ENCODE peak calls at places on chromosomes 4 and X, in four cellular contexts. L, G, K and N are unnamed samples.

GRCh38 chrX:133674726-133675470 is 259.6 kb upstream of the GPC4 start:
- DNase-seq in L (no peak), G (peak; percentile 33), K (no peak), N (no peak)

GRCh38 chr4:25585901-25586523 is 69.6 kb upstream of the SLC34A2 start:
- DNase-seq in L (no peak), G (no peak), K (no peak), N (no peak)

GRCh38 chrX:67604979-67605703 is 61.3 kb downstream of the AR start:
- DNase-seq in L (no peak), G (no peak), K (no peak), N (no peak)

GRCh38 chr4:28149762-28150161 is 1289.1 kb downstream of the STIM2 start:
- DNase-seq in L (no peak), G (no peak), K (no peak), N (no peak)

GRCh38 chr4:41750624-41751324 is 2.2 kb upstream of the PHOX2B start:
- DNase-seq in L (no peak), G (no peak), K (no peak), N (no peak)

GRCh38 chr4:78749972-78750727 is 26.0 kb upstream of the BMP2K start:
- DNase-seq in L (no peak), G (no peak), K (no peak), N (no peak)

GRCh38 chrX:73563740-73564073 is 710 bp downstream of the CHIC1 start:
- DNase-seq in L (no peak), G (no peak), K (no peak), N (no peak)

GRCh38 chrX:120504569-120504968 is 35.5 kb upstream of the LAMP2 start:
- DNase-seq in L (no peak), G (no peak), K (no peak), N (no peak)

GRCh38 chrX:480861-481417 is 94.2 kb upstream of the PPP2R3B start:
- DNase-seq in L (no peak), G (no peak), K (no peak), N (no peak)
- TF ChIP-seq TAF1 in L (no peak), G (no peak), K (no peak), N (no peak)

GRCh38 chr4:110196871-110197420 is 1.5 kb downstream of the ELOVL6 start:
- DNase-seq in L (no peak), G (no peak), K (peak; percentile 39), N (peak; percentile 46)

GRCh38 chr4:110195561-110196205 is 2.7 kb downstream of the ELOVL6 start:
- DNase-seq in L (no peak), G (no peak), K (no peak), N (no peak)

GRCh38 chr4:110197421-110198398 is 705 bp downstream of the ELOVL6 start:
- DNase-seq in L (no peak), G (no peak), K (peak; percentile 27), N (peak; percentile 29)

GRCh38 chr4:110193822-110194761 is 4.3 kb downstream of the ELOVL6 start:
- DNase-seq in L (peak; percentile 64), G (peak; percentile 74), K (peak; percentile 41), N (peak; percentile 29)

GRCh38 chr4:110196206-110196870 is 2.1 kb downstream of the ELOVL6 start:
- DNase-seq in L (no peak), G (peak; percentile 41), K (peak; percentile 29), N (peak; percentile 22)
- TF ChIP-seq POLR2A in L (peak; percentile 30), G (peak; percentile 60), K (no peak), N (peak; percentile 38)

GRCh38 chr4:157572291-157572690 is 351.8 kb downstream of the GRIA2 start:
- DNase-seq in L (no peak), G (no peak), K (no peak), N (no peak)
- TF ChIP-seq POLR2AphosphoS5 in L (no peak), G (no peak), K (no peak), N (no peak)

GRCh38 chrX:27086221-27086620 is 376.9 kb downstream of the PPP4R3C start:
- DNase-seq in L (no peak), G (no peak), K (no peak), N (no peak)
- TF ChIP-seq TAF1 in L (no peak), G (no peak), K (no peak), N (no peak)

DNA sequence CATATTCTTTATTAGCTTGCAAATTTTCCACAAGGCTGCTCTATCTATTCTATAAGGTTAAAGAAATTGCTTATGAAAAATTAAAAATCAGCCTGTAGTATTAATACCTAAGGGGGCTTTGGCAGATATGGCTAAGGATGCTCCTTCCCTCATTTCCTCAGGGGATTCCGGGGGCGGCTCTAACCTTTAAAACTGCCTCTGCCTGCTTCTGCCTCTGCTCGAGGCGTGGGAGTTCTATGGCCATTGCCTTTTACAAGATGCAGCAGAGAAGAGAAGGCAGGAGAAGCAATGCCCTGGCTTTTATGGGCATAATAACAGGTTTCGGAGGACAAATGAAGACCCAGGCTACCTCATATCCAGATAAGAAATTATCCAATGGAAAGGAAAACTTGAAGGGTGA is 8.6 kb upstream of the CDKN2AIP start:
- DNase-seq in L (no peak), G (no peak), K (no peak), N (no peak)
- TF ChIP-seq POLR2A in L (no peak), G (no peak), K (no peak), N (no peak)